ENCODE peak calls at places on chromosomes 5 and 9, in eight cellular contexts. One of them, this sample, is unnamed.

GRCh38 chr9:126146254-126147145 is 180.1 kb upstream of the MVB12B start:
- DNase-seq in B cell: peak
- DNase-seq in WERI-Rb-1: peak
- DNase-seq in CD4-positive, alpha-beta T cell: no peak
- DNase-seq in AG04449: no peak
- DNase-seq in AG04450: no peak
- DNase-seq in RWPE1: peak
- DNase-seq in AG10803: no peak
- DNase-seq in this sample: peak

GRCh38 chr9:72165821-72166547 is 16.7 kb downstream of the GDA start:
- DNase-seq in B cell: no peak
- DNase-seq in WERI-Rb-1: no peak
- DNase-seq in CD4-positive, alpha-beta T cell: no peak
- DNase-seq in AG04449: no peak
- DNase-seq in AG04450: no peak
- DNase-seq in RWPE1: no peak
- DNase-seq in AG10803: no peak
- DNase-seq in this sample: no peak

GRCh38 chr5:69527128-69527745 is 32.8 kb upstream of the GTF2H2C start:
- DNase-seq in B cell: no peak
- DNase-seq in WERI-Rb-1: no peak
- DNase-seq in CD4-positive, alpha-beta T cell: no peak
- DNase-seq in AG04449: no peak
- DNase-seq in AG04450: no peak
- DNase-seq in RWPE1: no peak
- DNase-seq in AG10803: no peak
- DNase-seq in this sample: no peak

GRCh38 chr9:91198405-91198804 is 163.3 kb downstream of the AUH start:
- DNase-seq in B cell: no peak
- DNase-seq in WERI-Rb-1: no peak
- DNase-seq in CD4-positive, alpha-beta T cell: no peak
- DNase-seq in AG04449: no peak
- DNase-seq in AG04450: no peak
- DNase-seq in RWPE1: no peak
- DNase-seq in AG10803: no peak
- DNase-seq in this sample: no peak

GRCh38 chr5:133059621-133060020 is 7.8 kb downstream of the HSPA4 start:
- DNase-seq in B cell: no peak
- DNase-seq in WERI-Rb-1: peak
- DNase-seq in CD4-positive, alpha-beta T cell: no peak
- DNase-seq in AG04449: no peak
- DNase-seq in AG04450: no peak
- DNase-seq in RWPE1: no peak
- DNase-seq in AG10803: no peak
- DNase-seq in this sample: no peak

GRCh38 chr5:66828551-66829421 is 232.6 kb downstream of the MAST4 start:
- DNase-seq in B cell: peak
- DNase-seq in WERI-Rb-1: peak
- DNase-seq in CD4-positive, alpha-beta T cell: peak
- DNase-seq in AG04449: no peak
- DNase-seq in AG04450: no peak
- DNase-seq in RWPE1: peak
- DNase-seq in AG10803: peak
- DNase-seq in this sample: peak

GRCh38 chr5:96968074-96968473 is 32.2 kb downstream of the LNPEP start:
- DNase-seq in B cell: no peak
- DNase-seq in WERI-Rb-1: no peak
- DNase-seq in CD4-positive, alpha-beta T cell: no peak
- DNase-seq in AG04449: no peak
- DNase-seq in AG04450: no peak
- DNase-seq in RWPE1: peak
- DNase-seq in AG10803: peak
- DNase-seq in this sample: no peak

GRCh38 chr9:99353408-99353807 is 131.3 kb downstream of the SEC61B start:
- DNase-seq in B cell: no peak
- DNase-seq in WERI-Rb-1: no peak
- DNase-seq in CD4-positive, alpha-beta T cell: no peak
- DNase-seq in AG04449: peak
- DNase-seq in AG04450: peak
- DNase-seq in RWPE1: no peak
- DNase-seq in AG10803: peak
- DNase-seq in this sample: no peak

GRCh38 chr9:113626735-113627495 is 163.4 kb downstream of the RGS3 start:
- DNase-seq in B cell: peak
- DNase-seq in WERI-Rb-1: no peak
- DNase-seq in CD4-positive, alpha-beta T cell: no peak
- DNase-seq in AG04449: no peak
- DNase-seq in AG04450: no peak
- DNase-seq in RWPE1: no peak
- DNase-seq in AG10803: no peak
- DNase-seq in this sample: no peak

GRCh38 chr5:169084775-169085566 is 216.0 kb downstream of the SLIT3 start:
- DNase-seq in B cell: no peak
- DNase-seq in WERI-Rb-1: no peak
- DNase-seq in CD4-positive, alpha-beta T cell: no peak
- DNase-seq in AG04449: no peak
- DNase-seq in AG04450: no peak
- DNase-seq in RWPE1: no peak
- DNase-seq in AG10803: no peak
- DNase-seq in this sample: no peak

GRCh38 chr5:69138796-69139195 is 28.2 kb upstream of the CCNB1 start:
- DNase-seq in B cell: no peak
- DNase-seq in WERI-Rb-1: no peak
- DNase-seq in CD4-positive, alpha-beta T cell: no peak
- DNase-seq in AG04449: no peak
- DNase-seq in AG04450: no peak
- DNase-seq in RWPE1: no peak
- DNase-seq in AG10803: peak
- DNase-seq in this sample: no peak

GRCh38 chr5:102554728-102555127 is 55.9 kb upstream of the SLCO6A1 start:
- DNase-seq in B cell: no peak
- DNase-seq in WERI-Rb-1: peak
- DNase-seq in CD4-positive, alpha-beta T cell: no peak
- DNase-seq in AG04449: no peak
- DNase-seq in AG04450: no peak
- DNase-seq in RWPE1: peak
- DNase-seq in AG10803: no peak
- DNase-seq in this sample: no peak

GRCh38 chr9:107770716-107771115 is 281.1 kb upstream of the KLF4 start:
- DNase-seq in B cell: no peak
- DNase-seq in WERI-Rb-1: no peak
- DNase-seq in CD4-positive, alpha-beta T cell: no peak
- DNase-seq in AG04449: no peak
- DNase-seq in AG04450: no peak
- DNase-seq in RWPE1: no peak
- DNase-seq in AG10803: no peak
- DNase-seq in this sample: no peak

GRCh38 chr9:83598487-83598886 is 24.5 kb upstream of the IDNK start:
- DNase-seq in B cell: no peak
- DNase-seq in WERI-Rb-1: no peak
- DNase-seq in CD4-positive, alpha-beta T cell: no peak
- DNase-seq in AG04449: no peak
- DNase-seq in AG04450: no peak
- DNase-seq in RWPE1: no peak
- DNase-seq in AG10803: peak
- DNase-seq in this sample: no peak

GRCh38 chr9:95097279-95097678 is 220.2 kb downstream of the FANCC start:
- DNase-seq in B cell: no peak
- DNase-seq in WERI-Rb-1: no peak
- DNase-seq in CD4-positive, alpha-beta T cell: no peak
- DNase-seq in AG04449: no peak
- DNase-seq in AG04450: no peak
- DNase-seq in RWPE1: no peak
- DNase-seq in AG10803: no peak
- DNase-seq in this sample: no peak

GRCh38 chr9:95096807-95097206 is 220.7 kb downstream of the FANCC start:
- DNase-seq in B cell: no peak
- DNase-seq in WERI-Rb-1: no peak
- DNase-seq in CD4-positive, alpha-beta T cell: no peak
- DNase-seq in AG04449: no peak
- DNase-seq in AG04450: no peak
- DNase-seq in RWPE1: no peak
- DNase-seq in AG10803: no peak
- DNase-seq in this sample: no peak

GRCh38 chr9:95098391-95098921 is 219.1 kb downstream of the FANCC start:
- DNase-seq in B cell: no peak
- DNase-seq in WERI-Rb-1: no peak
- DNase-seq in CD4-positive, alpha-beta T cell: no peak
- DNase-seq in AG04449: no peak
- DNase-seq in AG04450: no peak
- DNase-seq in RWPE1: no peak
- DNase-seq in AG10803: no peak
- DNase-seq in this sample: no peak

GRCh38 chr9:95095619-95096355 is 221.7 kb downstream of the FANCC start:
- DNase-seq in B cell: no peak
- DNase-seq in WERI-Rb-1: no peak
- DNase-seq in CD4-positive, alpha-beta T cell: no peak
- DNase-seq in AG04449: no peak
- DNase-seq in AG04450: no peak
- DNase-seq in RWPE1: no peak
- DNase-seq in AG10803: no peak
- DNase-seq in this sample: no peak

GRCh38 chr9:95096381-95096780 is 221.1 kb downstream of the FANCC start:
- DNase-seq in B cell: no peak
- DNase-seq in WERI-Rb-1: peak
- DNase-seq in CD4-positive, alpha-beta T cell: no peak
- DNase-seq in AG04449: no peak
- DNase-seq in AG04450: no peak
- DNase-seq in RWPE1: no peak
- DNase-seq in AG10803: no peak
- DNase-seq in this sample: no peak
- TF ChIP-seq CTCF in B cell: no peak
- TF ChIP-seq CTCF in WERI-Rb-1: peak
- TF ChIP-seq CTCF in CD4-positive, alpha-beta T cell: no peak
- TF ChIP-seq CTCF in AG04449: no peak
- TF ChIP-seq CTCF in AG04450: no peak
- TF ChIP-seq CTCF in RWPE1: no peak
- TF ChIP-seq CTCF in AG10803: no peak
- TF ChIP-seq CTCF in this sample: no peak

DNA sequence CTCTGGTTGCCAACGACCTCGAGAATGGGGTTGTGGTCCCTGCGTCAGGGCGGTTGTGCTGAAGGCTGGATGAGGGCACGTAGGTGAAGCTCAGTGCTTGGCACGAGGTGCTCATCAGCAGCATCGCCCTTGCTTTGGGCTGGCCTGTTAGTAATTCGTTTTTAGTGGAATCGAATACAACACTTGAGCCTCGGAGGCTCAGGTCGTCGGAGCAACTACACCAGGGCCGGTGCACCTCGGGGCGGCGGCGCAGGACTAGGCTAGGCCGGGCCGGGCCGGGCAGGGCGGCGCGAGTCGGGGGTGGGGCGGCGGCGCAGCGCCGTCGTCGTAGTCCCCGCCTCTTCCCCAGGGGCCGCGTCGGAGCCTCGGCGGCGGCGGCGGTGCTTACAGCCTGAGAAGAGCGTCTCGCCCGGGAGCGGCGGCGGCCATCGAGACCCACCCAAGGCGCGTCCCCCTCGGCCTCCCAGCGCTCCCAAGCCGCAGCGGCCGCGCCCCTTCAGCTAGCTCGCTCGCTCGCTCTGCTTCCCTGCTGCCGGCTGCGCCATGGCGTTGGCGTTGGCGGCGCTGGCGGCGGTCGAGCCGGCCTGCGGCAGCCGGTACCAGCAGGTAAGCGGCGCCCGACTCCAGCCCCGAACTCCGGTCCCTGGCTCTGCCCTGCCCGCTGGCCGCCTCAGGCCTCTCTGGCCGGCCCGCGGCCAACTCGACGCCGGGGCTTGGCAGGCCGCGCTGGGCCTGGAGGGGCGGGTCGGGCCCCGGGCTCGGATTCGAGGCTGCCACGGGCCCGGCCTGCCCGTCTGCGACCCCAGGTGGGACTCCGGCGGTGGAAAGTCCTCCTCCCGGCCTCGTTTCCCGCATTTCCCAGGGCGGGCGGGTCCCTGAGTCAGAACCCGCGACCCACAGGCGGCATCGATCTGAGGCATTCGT is at the start of gene NDFIP1:
- DNase-seq in B cell: peak
- DNase-seq in WERI-Rb-1: peak
- DNase-seq in CD4-positive, alpha-beta T cell: peak
- DNase-seq in AG04449: no peak
- DNase-seq in AG04450: no peak
- DNase-seq in RWPE1: peak
- DNase-seq in AG10803: peak
- DNase-seq in this sample: peak
- TF ChIP-seq CTCF in B cell: no peak
- TF ChIP-seq CTCF in WERI-Rb-1: no peak
- TF ChIP-seq CTCF in CD4-positive, alpha-beta T cell: no peak
- TF ChIP-seq CTCF in AG04449: no peak
- TF ChIP-seq CTCF in AG04450: no peak
- TF ChIP-seq CTCF in RWPE1: no peak
- TF ChIP-seq CTCF in AG10803: no peak
- TF ChIP-seq CTCF in this sample: no peak

GRCh38 chr5:124782262-124782661 is 35.8 kb upstream of the ZNF608 start:
- DNase-seq in B cell: no peak
- DNase-seq in WERI-Rb-1: no peak
- DNase-seq in CD4-positive, alpha-beta T cell: no peak
- DNase-seq in AG04449: no peak
- DNase-seq in AG04450: no peak
- DNase-seq in RWPE1: no peak
- DNase-seq in AG10803: no peak
- DNase-seq in this sample: no peak
- TF ChIP-seq CTCF in B cell: no peak
- TF ChIP-seq CTCF in WERI-Rb-1: no peak
- TF ChIP-seq CTCF in CD4-positive, alpha-beta T cell: no peak
- TF ChIP-seq CTCF in AG04449: no peak
- TF ChIP-seq CTCF in AG04450: no peak
- TF ChIP-seq CTCF in RWPE1: no peak
- TF ChIP-seq CTCF in AG10803: no peak
- TF ChIP-seq CTCF in this sample: no peak

GRCh38 chr5:87541668-87542067 is 128.9 kb upstream of the CCNH start:
- DNase-seq in B cell: no peak
- DNase-seq in WERI-Rb-1: no peak
- DNase-seq in CD4-positive, alpha-beta T cell: no peak
- DNase-seq in AG04449: no peak
- DNase-seq in AG04450: no peak
- DNase-seq in RWPE1: no peak
- DNase-seq in AG10803: no peak
- DNase-seq in this sample: no peak

GRCh38 chr5:87536365-87536764 is 123.6 kb upstream of the CCNH start:
- DNase-seq in B cell: no peak
- DNase-seq in WERI-Rb-1: no peak
- DNase-seq in CD4-positive, alpha-beta T cell: no peak
- DNase-seq in AG04449: no peak
- DNase-seq in AG04450: no peak
- DNase-seq in RWPE1: no peak
- DNase-seq in AG10803: no peak
- DNase-seq in this sample: no peak

GRCh38 chr5:87539839-87540238 is 127.1 kb upstream of the CCNH start:
- DNase-seq in B cell: no peak
- DNase-seq in WERI-Rb-1: no peak
- DNase-seq in CD4-positive, alpha-beta T cell: no peak
- DNase-seq in AG04449: no peak
- DNase-seq in AG04450: no peak
- DNase-seq in RWPE1: no peak
- DNase-seq in AG10803: no peak
- DNase-seq in this sample: no peak

DNA sequence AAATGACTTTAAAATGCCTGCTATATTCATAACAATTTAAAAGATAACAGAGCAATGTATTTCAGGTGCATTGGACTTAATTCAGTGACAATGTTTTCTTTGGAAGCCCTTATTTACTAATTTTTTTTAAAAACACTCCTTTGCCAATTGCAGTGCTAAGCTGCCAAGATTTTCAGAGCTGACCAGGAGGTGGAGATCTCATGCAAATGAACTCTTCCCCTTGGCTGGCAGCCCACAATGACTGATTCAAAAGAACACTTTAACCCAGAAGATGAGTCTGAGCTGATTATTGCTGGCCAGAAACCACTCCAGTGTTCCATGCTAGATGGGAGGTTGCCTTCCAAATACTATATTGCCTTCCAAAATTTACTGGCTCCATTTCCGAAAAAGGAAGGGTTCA is 128.3 kb upstream of the CCNH start:
- DNase-seq in B cell: no peak
- DNase-seq in WERI-Rb-1: peak
- DNase-seq in CD4-positive, alpha-beta T cell: no peak
- DNase-seq in AG04449: no peak
- DNase-seq in AG04450: no peak
- DNase-seq in RWPE1: peak
- DNase-seq in AG10803: peak
- DNase-seq in this sample: no peak
- TF ChIP-seq CTCF in B cell: no peak
- TF ChIP-seq CTCF in WERI-Rb-1: peak
- TF ChIP-seq CTCF in CD4-positive, alpha-beta T cell: no peak
- TF ChIP-seq CTCF in AG04449: no peak
- TF ChIP-seq CTCF in AG04450: no peak
- TF ChIP-seq CTCF in RWPE1: no peak
- TF ChIP-seq CTCF in AG10803: no peak
- TF ChIP-seq CTCF in this sample: no peak

This sample was measured in activated CD8-positive, alpha-beta T cell treated with anti-CD3 and anti-CD28 coated beads for 36 hours.